ENCODE peak calls at places on chromosomes 1 and 21, in four cellular contexts. One of them, this sample, is unnamed.

GRCh38 chr1:28926629-28927441 is 12.5 kb downstream of the EPB41 start:
- DNase-seq in activated CD4-positive, alpha-beta T cell treated with anti-CD3 and anti-CD28 coated beads, Interleukin-2, amount 50 U/mL, for 48 hours: no peak
- DNase-seq in endothelial cell: no peak
- DNase-seq in HL-60: peak
- DNase-seq in this sample: peak

GRCh38 chr1:52917156-52917555 is 4.4 kb downstream of the ECHDC2 start:
- DNase-seq in endothelial cell: no peak
- DNase-seq in HL-60: no peak
- DNase-seq in activated CD4-positive, alpha-beta T cell treated with anti-CD3 and anti-CD28 coated beads, Interleukin-2, amount 50 U/mL, for 48 hours: no peak
- DNase-seq in this sample: no peak

GRCh38 chr21:46001821-46002681 is 20.5 kb downstream of the COL6A1 start:
- DNase-seq in activated CD4-positive, alpha-beta T cell treated with anti-CD3 and anti-CD28 coated beads, Interleukin-2, amount 50 U/mL, for 48 hours: peak
- DNase-seq in endothelial cell: no peak
- DNase-seq in HL-60: no peak
- DNase-seq in this sample: no peak

GRCh38 chr1:233379869-233380438 is 52.4 kb downstream of the MAP3K21 start:
- DNase-seq in activated CD4-positive, alpha-beta T cell treated with anti-CD3 and anti-CD28 coated beads, Interleukin-2, amount 50 U/mL, for 48 hours: peak
- DNase-seq in endothelial cell: no peak
- DNase-seq in HL-60: no peak
- DNase-seq in this sample: no peak

GRCh38 chr1:161307230-161307768 is 2.5 kb downstream of the MPZ start:
- DNase-seq in activated CD4-positive, alpha-beta T cell treated with anti-CD3 and anti-CD28 coated beads, Interleukin-2, amount 50 U/mL, for 48 hours: no peak
- DNase-seq in HL-60: peak
- DNase-seq in endothelial cell: no peak
- DNase-seq in this sample: no peak

GRCh38 chr1:5456090-5456789 is 536.0 kb downstream of the NPHP4 start:
- DNase-seq in endothelial cell: no peak
- DNase-seq in activated CD4-positive, alpha-beta T cell treated with anti-CD3 and anti-CD28 coated beads, Interleukin-2, amount 50 U/mL, for 48 hours: no peak
- DNase-seq in HL-60: no peak
- DNase-seq in this sample: no peak

GRCh38 chr21:32459972-32460371 is 47.5 kb downstream of the EVA1C start:
- DNase-seq in endothelial cell: no peak
- DNase-seq in activated CD4-positive, alpha-beta T cell treated with anti-CD3 and anti-CD28 coated beads, Interleukin-2, amount 50 U/mL, for 48 hours: no peak
- DNase-seq in HL-60: no peak
- DNase-seq in this sample: no peak

GRCh38 chr1:74344396-74344795 is 109.2 kb downstream of the TNNI3K start:
- DNase-seq in HL-60: no peak
- DNase-seq in endothelial cell: no peak
- DNase-seq in activated CD4-positive, alpha-beta T cell treated with anti-CD3 and anti-CD28 coated beads, Interleukin-2, amount 50 U/mL, for 48 hours: no peak
- DNase-seq in this sample: no peak

GRCh38 chr21:35395728-35396127 is 346.6 kb upstream of the RUNX1 start:
- DNase-seq in endothelial cell: no peak
- DNase-seq in HL-60: no peak
- DNase-seq in activated CD4-positive, alpha-beta T cell treated with anti-CD3 and anti-CD28 coated beads, Interleukin-2, amount 50 U/mL, for 48 hours: no peak
- DNase-seq in this sample: no peak

GRCh38 chr1:18794066-18794465 is 65.4 kb downstream of the TAS1R2 start:
- DNase-seq in endothelial cell: no peak
- DNase-seq in activated CD4-positive, alpha-beta T cell treated with anti-CD3 and anti-CD28 coated beads, Interleukin-2, amount 50 U/mL, for 48 hours: no peak
- DNase-seq in HL-60: no peak
- DNase-seq in this sample: no peak

GRCh38 chr1:218048828-218049227 is 236.3 kb upstream of the RRP15 start:
- DNase-seq in endothelial cell: no peak
- DNase-seq in HL-60: no peak
- DNase-seq in activated CD4-positive, alpha-beta T cell treated with anti-CD3 and anti-CD28 coated beads, Interleukin-2, amount 50 U/mL, for 48 hours: no peak
- DNase-seq in this sample: peak

GRCh38 chr1:156368889-156369684 is at the start of gene RHBG:
- DNase-seq in activated CD4-positive, alpha-beta T cell treated with anti-CD3 and anti-CD28 coated beads, Interleukin-2, amount 50 U/mL, for 48 hours: no peak
- DNase-seq in HL-60: peak
- DNase-seq in endothelial cell: peak
- DNase-seq in this sample: no peak

GRCh38 chr1:227792216-227793078 is 23.0 kb upstream of the PRSS38 start:
- DNase-seq in HL-60: no peak
- DNase-seq in activated CD4-positive, alpha-beta T cell treated with anti-CD3 and anti-CD28 coated beads, Interleukin-2, amount 50 U/mL, for 48 hours: no peak
- DNase-seq in endothelial cell: no peak
- DNase-seq in this sample: no peak

GRCh38 chr1:33255347-33256311 is 663 bp upstream of the ZNF362 start:
- DNase-seq in endothelial cell: peak
- DNase-seq in activated CD4-positive, alpha-beta T cell treated with anti-CD3 and anti-CD28 coated beads, Interleukin-2, amount 50 U/mL, for 48 hours: peak
- DNase-seq in HL-60: peak
- DNase-seq in this sample: peak

This sample was measured in Ammon's horn.